ENCODE peak calls at places on chromosomes 11 and 22, in ten cellular contexts. J is activated CD8-positive, alpha-beta memory T cell treated with anti-CD3 and anti-CD28 coated beads for 1 hour; U is HFFc6; D is CD4-positive, alpha-beta T cell; W is aorta; Y is T1000; V is HTR-8/SVneo; P is adipocyte; O is T follicular helper cell; S is stimulated activated CD4-positive, alpha-beta T cell treated with anti-CD3 and anti-CD28 coated beads, Interleukin-2, amount 100 ng/mL, for 48 hours. B is an unnamed sample.

GRCh38 chr22:26398741-26399153 is 30.3 kb upstream of the ASPHD2 start:
- DNase-seq in J (peak), V (peak), Y (no peak), D (peak), W (peak), S (peak), P (peak), U (peak), O (peak), B (peak)

GRCh38 chr11:36478700-36479329 is 31.3 kb downstream of the TRAF6 start:
- DNase-seq in J (no peak), D (no peak), Y (peak), O (no peak), P (peak), S (peak), U (peak), W (no peak), V (peak), B (peak)

GRCh38 chr22:20102203-20102780 is 13.6 kb upstream of the RANBP1 start:
- DNase-seq in V (no peak), J (no peak), Y (no peak), O (no peak), W (peak), S (no peak), P (no peak), U (no peak), D (no peak), B (no peak)

GRCh38 chr11:69262918-69263735 is 30.8 kb upstream of the MYEOV start:
- DNase-seq in Y (no peak), P (no peak), U (no peak), W (no peak), D (no peak), O (no peak), V (no peak), S (no peak), J (no peak), B (no peak)

GRCh38 chr11:19935507-19935906 is 222.9 kb downstream of the NAV2 start:
- DNase-seq in Y (peak), D (no peak), S (no peak), W (no peak), J (no peak), P (peak), O (no peak), U (peak), V (peak), B (no peak)

GRCh38 chr11:44950625-44951472 is at the start of gene TP53I11:
- DNase-seq in Y (peak), S (peak), U (no peak), D (peak), J (peak), V (peak), P (peak), W (peak), O (peak), B (peak)

GRCh38 chr11:102109896-102110760 is at the start of gene YAP1:
- DNase-seq in Y (peak), V (peak), J (peak), D (peak), S (peak), P (peak), O (peak), W (peak), U (peak), B (peak)

GRCh38 chr11:2521681-2522630 is 77.1 kb downstream of the KCNQ1 start:
- DNase-seq in P (no peak), V (no peak), S (no peak), O (no peak), D (no peak), J (no peak), U (no peak), W (peak), Y (no peak), B (peak)

GRCh38 chr11:124863826-124864165 is 1.4 kb upstream of the ROBO3 start:
- DNase-seq in W (no peak), J (no peak), D (no peak), Y (no peak), P (no peak), V (no peak), S (no peak), U (no peak), O (no peak), B (no peak)

GRCh38 chr11:114348200-114349191 is 51.8 kb downstream of the C11orf71 start:
- DNase-seq in U (peak), V (no peak), W (no peak), Y (peak), J (no peak), D (no peak), S (peak), O (no peak), P (peak), B (peak)

GRCh38 chr11:1531961-1532586 is 40.0 kb downstream of the DUSP8 start:
- DNase-seq in D (no peak), S (no peak), P (no peak), J (no peak), Y (no peak), V (no peak), U (no peak), O (no peak), W (peak), B (peak)

GRCh38 chr11:65501005-65501529 is 2.2 kb downstream of the MALAT1 start:
- DNase-seq in V (no peak), P (no peak), U (peak), D (no peak), S (no peak), Y (no peak), O (no peak), W (no peak), J (no peak), B (no peak)

GRCh38 chr11:89182773-89183172 is 5.1 kb downstream of the TYR start:
- DNase-seq in U (peak), Y (no peak), S (no peak), O (no peak), V (no peak), W (no peak), D (no peak), J (no peak), P (peak), B (no peak)

GRCh38 chr11:73990727-73991126 is 8.1 kb upstream of the UCP2 start:
- DNase-seq in V (no peak), J (no peak), U (no peak), Y (no peak), S (no peak), D (no peak), P (no peak), O (no peak), W (no peak), B (no peak)

GRCh38 chr11:316891-317291 is 3.1 kb downstream of the IFITM1 start:
- DNase-seq in D (peak), U (no peak), O (no peak), J (no peak), P (no peak), V (no peak), S (no peak), Y (no peak), W (no peak), B (no peak)

GRCh38 chr22:27292542-27293298 is 508.8 kb downstream of the MN1 start:
- DNase-seq in D (no peak), P (no peak), U (no peak), O (no peak), Y (no peak), V (no peak), W (no peak), J (no peak), S (no peak), B (no peak)

GRCh38 chr22:42367980-42368378 is 64.2 kb downstream of the NFAM1 start:
- DNase-seq in S (no peak), P (no peak), Y (no peak), W (no peak), U (no peak), O (no peak), D (no peak), V (no peak), J (no peak), B (no peak)

GRCh38 chr22:37544955-37545702 is 15.2 kb upstream of the CDC42EP1 start:
- DNase-seq in W (peak), D (peak), J (peak), O (no peak), S (peak), U (peak), P (peak), Y (peak), V (no peak), B (peak)

GRCh38 chr11:111922803-111923202 is 4.1 kb downstream of the C11orf52 start:
- DNase-seq in W (no peak), Y (no peak), O (no peak), J (no peak), S (no peak), D (no peak), P (peak), U (peak), V (no peak), B (peak)

GRCh38 chr22:39690901-39691620 is 120.5 kb downstream of the CACNA1I start:
- DNase-seq in W (no peak), J (no peak), S (no peak), O (no peak), P (no peak), U (no peak), Y (no peak), D (no peak), V (no peak), B (no peak)

GRCh38 chr11:45178890-45179663 is 32.6 kb downstream of the PRDM11 start:
- DNase-seq in Y (no peak), V (no peak), D (no peak), J (no peak), O (no peak), S (no peak), U (peak), W (peak), P (peak), B (no peak)

GRCh38 chr22:20205964-20206708 is 55.3 kb upstream of the CCDC188 start:
- DNase-seq in J (peak), U (peak), P (no peak), W (peak), Y (peak), S (peak), V (peak), O (peak), D (peak), B (peak)

GRCh38 chr22:47550524-47551437 is 788.3 kb downstream of the TBC1D22A start:
- DNase-seq in S (no peak), D (no peak), W (peak), U (no peak), P (no peak), Y (no peak), O (no peak), V (no peak), J (no peak), B (no peak)

GRCh38 chr11:113174862-113175261 is 139.5 kb upstream of the TTC12 start:
- DNase-seq in P (no peak), W (no peak), V (no peak), O (no peak), J (no peak), S (no peak), U (no peak), Y (no peak), D (no peak), B (no peak)

GRCh38 chr11:25733777-25734176 is 598.2 kb upstream of the ANO3 start:
- DNase-seq in W (no peak), Y (no peak), S (no peak), D (no peak), O (no peak), U (no peak), V (no peak), J (no peak), P (peak), B (no peak)